ENCODE peak calls at places on chromosomes 12 and 14, in seven cellular contexts. One of them, this sample, is unnamed.

GRCh38 chr14:47790477-47790876 is 115.1 kb upstream of the MDGA2 start:
- DNase-seq in suprapubic skin: no peak
- DNase-seq in stomach: no peak
- DNase-seq in heart left ventricle: no peak
- DNase-seq in spleen: no peak
- DNase-seq in Peyer's patch: no peak
- DNase-seq in uterus: no peak
- DNase-seq in this sample: no peak

GRCh38 chr12:68225576-68226476 is at the start of gene IL26:
- DNase-seq in uterus: no peak
- DNase-seq in spleen: no peak
- DNase-seq in stomach: no peak
- DNase-seq in heart left ventricle: no peak
- DNase-seq in suprapubic skin: no peak
- DNase-seq in Peyer's patch: no peak
- DNase-seq in this sample: no peak

GRCh38 chr12:42504049-42504448 is 85.5 kb downstream of the PRICKLE1 start:
- DNase-seq in suprapubic skin: no peak
- DNase-seq in Peyer's patch: no peak
- DNase-seq in uterus: no peak
- DNase-seq in spleen: no peak
- DNase-seq in heart left ventricle: no peak
- DNase-seq in stomach: no peak
- DNase-seq in this sample: no peak

GRCh38 chr12:2179953-2180736 is 127.4 kb downstream of the CACNA1C start:
- DNase-seq in stomach: peak; percentile 34
- DNase-seq in suprapubic skin: no peak
- DNase-seq in uterus: peak; percentile 82
- DNase-seq in spleen: no peak
- DNase-seq in Peyer's patch: peak; percentile 64
- DNase-seq in heart left ventricle: peak; percentile 81
- DNase-seq in this sample: peak; percentile 78

GRCh38 chr12:132489078-132489601 is 811 bp upstream of the FBRSL1 start:
- DNase-seq in Peyer's patch: peak; percentile 82
- DNase-seq in stomach: peak; percentile 52
- DNase-seq in suprapubic skin: no peak
- DNase-seq in heart left ventricle: peak; percentile 83
- DNase-seq in uterus: no peak
- DNase-seq in spleen: peak; percentile 95
- DNase-seq in this sample: peak; percentile 68

GRCh38 chr14:53265025-53265424 is 111.9 kb upstream of the DDHD1 start:
- DNase-seq in heart left ventricle: no peak
- DNase-seq in suprapubic skin: no peak
- DNase-seq in stomach: no peak
- DNase-seq in uterus: no peak
- DNase-seq in Peyer's patch: no peak
- DNase-seq in spleen: no peak
- DNase-seq in this sample: no peak

GRCh38 chr12:102961488-102961801 is 4.0 kb downstream of the ASCL1 start:
- DNase-seq in stomach: no peak
- DNase-seq in spleen: no peak
- DNase-seq in suprapubic skin: no peak
- DNase-seq in Peyer's patch: no peak
- DNase-seq in heart left ventricle: no peak
- DNase-seq in uterus: no peak
- DNase-seq in this sample: no peak

GRCh38 chr12:124420972-124421674 is 126.2 kb downstream of the RFLNA start:
- DNase-seq in Peyer's patch: no peak
- DNase-seq in heart left ventricle: no peak
- DNase-seq in suprapubic skin: no peak
- DNase-seq in stomach: no peak
- DNase-seq in uterus: peak; percentile 49
- DNase-seq in spleen: no peak
- DNase-seq in this sample: no peak

GRCh38 chr12:41972196-41972994 is 172.3 kb downstream of the GXYLT1 start:
- DNase-seq in stomach: no peak
- DNase-seq in Peyer's patch: no peak
- DNase-seq in uterus: no peak
- DNase-seq in spleen: no peak
- DNase-seq in heart left ventricle: no peak
- DNase-seq in suprapubic skin: no peak
- DNase-seq in this sample: no peak

GRCh38 chr12:42086021-42086420 is 58.7 kb downstream of the GXYLT1 start:
- DNase-seq in suprapubic skin: no peak
- DNase-seq in heart left ventricle: no peak
- DNase-seq in Peyer's patch: no peak
- DNase-seq in spleen: no peak
- DNase-seq in uterus: no peak
- DNase-seq in stomach: no peak
- DNase-seq in this sample: no peak

GRCh38 chr12:105393586-105393985 is 63.1 kb downstream of the C12orf75 start:
- DNase-seq in stomach: no peak
- DNase-seq in heart left ventricle: no peak
- DNase-seq in spleen: no peak
- DNase-seq in suprapubic skin: no peak
- DNase-seq in Peyer's patch: no peak
- DNase-seq in uterus: no peak
- DNase-seq in this sample: no peak

GRCh38 chr12:73659802-73660201 is 877.8 kb upstream of the ATXN7L3B start:
- DNase-seq in spleen: no peak
- DNase-seq in uterus: no peak
- DNase-seq in suprapubic skin: no peak
- DNase-seq in stomach: no peak
- DNase-seq in heart left ventricle: no peak
- DNase-seq in Peyer's patch: no peak
- DNase-seq in this sample: no peak

GRCh38 chr14:105132921-105133320 is 35.7 kb downstream of the JAG2 start:
- DNase-seq in Peyer's patch: no peak
- DNase-seq in heart left ventricle: no peak
- DNase-seq in uterus: no peak
- DNase-seq in stomach: no peak
- DNase-seq in suprapubic skin: no peak
- DNase-seq in spleen: no peak
- DNase-seq in this sample: no peak

GRCh38 chr14:37508500-37508899 is 86.5 kb downstream of the FOXA1 start:
- DNase-seq in spleen: no peak
- DNase-seq in uterus: no peak
- DNase-seq in stomach: no peak
- DNase-seq in heart left ventricle: no peak
- DNase-seq in Peyer's patch: no peak
- DNase-seq in suprapubic skin: no peak
- DNase-seq in this sample: no peak

GRCh38 chr14:105413542-105413886 is 6.1 kb upstream of the MTA1 start:
- DNase-seq in spleen: no peak
- DNase-seq in stomach: no peak
- DNase-seq in Peyer's patch: no peak
- DNase-seq in uterus: no peak
- DNase-seq in suprapubic skin: no peak
- DNase-seq in heart left ventricle: no peak
- DNase-seq in this sample: no peak

GRCh38 chr14:26687438-26687837 is 89.6 kb upstream of the NOVA1 start:
- DNase-seq in Peyer's patch: no peak
- DNase-seq in heart left ventricle: no peak
- DNase-seq in uterus: no peak
- DNase-seq in suprapubic skin: no peak
- DNase-seq in stomach: no peak
- DNase-seq in spleen: no peak
- DNase-seq in this sample: no peak

GRCh38 chr12:46373303-46374182 is 970 bp upstream of the SLC38A2 start:
- DNase-seq in uterus: peak; percentile 60
- DNase-seq in suprapubic skin: peak; percentile 83
- DNase-seq in heart left ventricle: peak; percentile 80
- DNase-seq in Peyer's patch: peak; percentile 77
- DNase-seq in stomach: peak; percentile 51
- DNase-seq in spleen: peak; percentile 91
- DNase-seq in this sample: peak; percentile 75

GRCh38 chr12:96652870-96653269 is 163.5 kb downstream of the CFAP54 start:
- DNase-seq in stomach: no peak
- DNase-seq in uterus: no peak
- DNase-seq in heart left ventricle: no peak
- DNase-seq in spleen: no peak
- DNase-seq in suprapubic skin: no peak
- DNase-seq in Peyer's patch: no peak
- DNase-seq in this sample: no peak

DNA sequence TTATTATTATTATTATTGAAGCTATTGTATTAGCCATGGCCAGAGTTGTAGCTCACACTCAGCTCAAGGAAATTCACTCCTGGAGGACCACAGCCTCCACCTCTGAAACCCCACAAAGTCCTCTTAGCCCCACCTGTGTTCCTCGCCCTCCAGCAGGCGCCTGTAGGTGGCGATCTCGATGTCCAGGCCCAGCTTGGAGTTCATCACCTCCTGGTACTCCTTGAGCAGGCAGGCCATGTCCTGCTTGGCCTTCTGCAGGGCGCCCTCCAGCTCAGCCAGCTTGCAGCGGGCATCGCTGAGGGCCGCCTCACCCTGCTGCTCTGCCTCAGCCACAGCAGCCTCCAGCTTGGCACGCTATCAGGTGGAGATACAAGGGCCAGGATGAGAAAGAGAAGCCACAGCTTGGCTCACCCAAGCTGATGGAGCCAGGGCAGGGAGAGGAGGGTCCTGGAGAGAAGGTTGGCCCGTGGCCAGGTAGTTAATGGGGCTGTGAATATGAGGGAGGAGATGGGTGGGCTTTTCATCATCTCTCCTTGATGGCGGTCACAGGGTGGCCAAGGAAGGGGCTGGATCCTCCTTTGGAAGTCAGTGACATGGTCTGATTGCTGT is 5.1 kb downstream of the KRT85 start:
- DNase-seq in uterus: no peak
- DNase-seq in suprapubic skin: no peak
- DNase-seq in Peyer's patch: no peak
- DNase-seq in stomach: no peak
- DNase-seq in spleen: peak; percentile 62
- DNase-seq in heart left ventricle: no peak
- DNase-seq in this sample: no peak
- H3K27me3 ChIP-seq in uterus: no peaks in the 10 kb centered on the region
- H3K27me3 ChIP-seq in suprapubic skin: peaks cover 1% of the 10 kb centered on the region
- H3K27me3 ChIP-seq in Peyer's patch: no peaks in the 10 kb centered on the region
- H3K27me3 ChIP-seq in stomach: no peaks in the 10 kb centered on the region
- H3K27me3 ChIP-seq in spleen: no peaks in the 10 kb centered on the region
- H3K27me3 ChIP-seq in heart left ventricle: no peaks in the 10 kb centered on the region
- H3K27me3 ChIP-seq in this sample: no peaks in the 10 kb centered on the region

DNA sequence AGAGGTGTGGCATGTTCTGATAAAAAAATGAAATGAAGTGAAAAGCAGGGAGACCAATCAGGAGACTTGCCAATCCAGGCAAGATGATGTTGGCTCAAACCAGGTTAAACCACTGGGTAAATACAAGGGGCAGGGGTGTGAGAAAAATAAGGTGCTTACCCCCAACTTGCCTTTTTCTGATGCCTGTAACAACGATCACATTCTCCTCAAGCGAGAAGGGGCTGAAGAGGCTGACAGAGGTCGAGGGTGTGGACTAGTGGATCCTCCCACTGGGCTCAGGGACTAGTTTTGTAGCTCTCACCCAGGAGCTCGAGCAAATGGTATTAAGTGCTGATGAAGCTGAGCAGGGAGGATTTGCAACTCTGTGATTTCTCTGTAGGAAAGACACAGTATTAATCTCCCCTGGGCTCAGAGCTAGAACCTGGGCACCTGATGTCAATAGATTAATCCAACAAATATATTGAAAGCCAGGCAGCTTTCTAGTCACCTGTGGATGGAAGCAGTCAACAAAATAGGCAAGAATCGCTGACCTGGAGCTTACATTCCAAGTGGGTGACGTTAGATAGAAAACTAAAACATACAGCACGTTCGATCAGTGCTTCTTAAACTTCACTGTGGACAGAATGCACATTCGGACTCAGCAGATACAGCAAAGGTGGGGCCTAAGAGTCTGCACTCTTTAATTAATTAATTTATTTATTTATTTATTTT is 15.2 kb upstream of the EAPP start:
- DNase-seq in suprapubic skin: no peak
- DNase-seq in spleen: peak; percentile 22
- DNase-seq in Peyer's patch: peak; percentile 44
- DNase-seq in heart left ventricle: no peak
- DNase-seq in uterus: no peak
- DNase-seq in stomach: peak; percentile 24
- DNase-seq in this sample: peak; percentile 15
- TF ChIP-seq POLR2A in suprapubic skin: no peak
- TF ChIP-seq POLR2A in spleen: no peak
- TF ChIP-seq POLR2A in Peyer's patch: no peak
- TF ChIP-seq POLR2A in heart left ventricle: no peak
- TF ChIP-seq POLR2A in uterus: no peak
- TF ChIP-seq POLR2A in stomach: no peak
- TF ChIP-seq POLR2A in this sample: no peak

DNA sequence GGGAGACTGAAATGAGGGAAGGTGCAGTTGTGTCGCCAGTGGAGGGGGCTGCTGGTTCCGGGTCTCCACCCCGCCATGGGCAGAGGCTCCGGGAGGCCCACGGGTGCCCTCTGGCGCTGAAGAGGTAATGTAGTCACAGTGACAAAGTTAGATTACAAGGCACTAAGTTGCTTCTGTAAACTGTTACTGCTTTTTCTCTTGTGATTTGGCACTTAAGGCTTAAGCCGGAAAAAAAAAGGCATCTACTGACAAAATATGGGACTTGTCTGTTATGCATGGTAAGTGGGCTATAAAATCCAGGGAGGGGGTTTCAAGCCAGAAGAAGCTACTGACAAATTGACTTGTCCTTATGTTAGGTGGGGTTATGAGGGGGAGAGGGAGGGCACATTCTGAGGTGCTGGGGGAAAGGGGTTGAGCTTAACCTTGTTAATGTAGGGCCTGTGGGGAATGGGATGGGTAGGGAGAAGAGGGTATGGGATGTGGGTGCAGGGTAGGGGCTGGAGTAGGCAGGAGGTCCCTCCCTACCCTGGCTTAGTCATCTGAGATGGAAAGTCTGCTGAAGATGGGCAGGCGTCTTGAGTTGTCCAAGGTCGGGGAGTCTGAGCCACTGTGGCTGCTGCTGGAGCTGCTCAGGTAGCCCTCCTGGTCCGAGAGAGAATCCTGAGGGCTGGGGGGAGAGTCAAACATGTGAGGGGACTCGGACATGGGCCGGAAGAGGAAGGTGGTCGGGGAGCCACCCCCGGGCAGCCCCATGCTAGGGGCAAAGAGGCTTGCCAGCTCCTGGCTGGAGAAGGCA is 3.7 kb downstream of the ZFP36L1 start:
- DNase-seq in spleen: peak; percentile 96
- DNase-seq in suprapubic skin: peak; percentile 95
- DNase-seq in Peyer's patch: peak; percentile 96
- DNase-seq in uterus: peak; percentile 84
- DNase-seq in stomach: peak; percentile 88
- DNase-seq in heart left ventricle: peak; percentile 91
- DNase-seq in this sample: peak; percentile 82
- H3K4me3 ChIP-seq in spleen: peak overlapping the region; percentile 96
- H3K4me3 ChIP-seq in suprapubic skin: peak overlapping the region; percentile 66
- H3K4me3 ChIP-seq in Peyer's patch: peak overlapping the region; percentile 78
- H3K4me3 ChIP-seq in uterus: peak overlapping the region; percentile 96
- H3K4me3 ChIP-seq in stomach: peak overlapping the region; percentile 81
- H3K4me3 ChIP-seq in heart left ventricle: peak overlapping the region; percentile 94
- H3K4me3 ChIP-seq in this sample: peak overlapping the region; percentile 85

DNA sequence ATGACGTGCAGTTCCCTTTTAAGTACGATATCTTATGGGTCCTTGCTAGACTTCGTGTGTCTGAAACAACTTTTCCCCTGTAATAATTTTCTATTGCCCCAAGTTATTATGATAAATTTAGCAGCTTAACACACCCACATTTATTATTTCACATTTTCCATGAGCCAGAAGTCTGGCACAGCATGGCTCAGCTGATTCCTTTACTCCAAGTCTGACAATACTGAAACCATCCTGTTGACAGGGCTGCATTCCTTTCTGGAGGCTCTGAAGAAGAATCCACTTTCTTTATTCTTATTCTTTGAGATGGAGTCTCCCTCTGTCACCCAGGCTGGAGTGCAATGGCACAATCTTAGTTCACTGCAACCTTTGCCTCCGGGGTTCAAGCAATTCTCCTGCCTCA is 80.9 kb downstream of the DENND5B start:
- DNase-seq in heart left ventricle: no peak
- DNase-seq in suprapubic skin: no peak
- DNase-seq in stomach: no peak
- DNase-seq in spleen: no peak
- DNase-seq in Peyer's patch: no peak
- DNase-seq in uterus: no peak
- DNase-seq in this sample: no peak
- H3K27me3 ChIP-seq in heart left ventricle: no peaks in the 10 kb centered on the region
- H3K27me3 ChIP-seq in suprapubic skin: no peaks in the 10 kb centered on the region
- H3K27me3 ChIP-seq in stomach: no peaks in the 10 kb centered on the region
- H3K27me3 ChIP-seq in spleen: no peaks in the 10 kb centered on the region
- H3K27me3 ChIP-seq in Peyer's patch: no peaks in the 10 kb centered on the region
- H3K27me3 ChIP-seq in uterus: no peaks in the 10 kb centered on the region
- H3K27me3 ChIP-seq in this sample: no peaks in the 10 kb centered on the region

This sample was measured in ovary.